ENCODE peak calls at places on chromosomes 16 and 17, in five cellular contexts. W, A, E, M and N are unnamed samples.

GRCh38 chr17:39450051-39450450 is 1.0 kb downstream of the MED1 start:
- DNase-seq in W (no peak), A (peak; percentile 80), E (no peak), M (peak; percentile 65), N (no peak)

GRCh38 chr16:8627456-8627855 is 6.0 kb downstream of the METTL22 start:
- DNase-seq in W (no peak), A (no peak), E (no peak), M (no peak), N (no peak)

GRCh38 chr17:47785538-47786123 is 36.0 kb downstream of the OSBPL7 start:
- DNase-seq in W (no peak), A (no peak), E (no peak), M (peak; percentile 41), N (peak; percentile 64)

GRCh38 chr17:34389343-34389742 is 26.3 kb upstream of the CCL1 start:
- DNase-seq in W (no peak), A (no peak), E (no peak), M (no peak), N (peak; percentile 34)

GRCh38 chr16:11497329-11497805 is 89.4 kb downstream of the LITAF start:
- DNase-seq in W (peak; percentile 96), A (peak; percentile 95), E (peak; percentile 88), M (peak; percentile 96), N (peak; percentile 92)

GRCh38 chr16:58048494-58048893 is 22.9 kb downstream of the MMP15 start:
- DNase-seq in W (no peak), A (no peak), E (no peak), M (no peak), N (no peak)

GRCh38 chr17:72004476-72005331 is 116.1 kb upstream of the SOX9 start:
- DNase-seq in W (no peak), A (no peak), E (no peak), M (no peak), N (no peak)

GRCh38 chr16:90019543-90020259 is 445 bp upstream of the DBNDD1 start:
- DNase-seq in W (no peak), A (no peak), E (peak; percentile 58), M (peak; percentile 85), N (no peak)

GRCh38 chr17:55609737-55610201 is 98.5 kb upstream of the SMIM36 start:
- DNase-seq in W (peak; percentile 33), A (no peak), E (no peak), M (no peak), N (no peak)

GRCh38 chr16:3198334-3199072 is 10.5 kb downstream of the OR1F1 start:
- DNase-seq in W (no peak), A (no peak), E (no peak), M (no peak), N (no peak)

GRCh38 chr16:48611329-48612137 is 1.6 kb upstream of the N4BP1 start:
- DNase-seq in W (no peak), A (peak; percentile 85), E (no peak), M (peak; percentile 42), N (peak; percentile 64)

GRCh38 chr17:181213-182163 is at the start of gene DOC2B:
- DNase-seq in W (no peak), A (no peak), E (peak; percentile 80), M (peak; percentile 28), N (no peak)

GRCh38 chr17:38428150-38428642 is at the start of gene ARHGAP23:
- DNase-seq in W (peak; percentile 57), A (no peak), E (peak; percentile 60), M (peak; percentile 78), N (no peak)

GRCh38 chr17:74241434-74241833 is 28.1 kb downstream of the TTYH2 start:
- DNase-seq in W (peak; percentile 33), A (no peak), E (no peak), M (no peak), N (no peak)

GRCh38 chr17:72358465-72358864 is 237.6 kb downstream of the SOX9 start:
- DNase-seq in W (no peak), A (no peak), E (no peak), M (peak; percentile 22), N (no peak)

GRCh38 chr16:57504001-57504400 is 17.7 kb upstream of the DOK4 start:
- DNase-seq in W (no peak), A (no peak), E (no peak), M (no peak), N (no peak)

GRCh38 chr16:89823087-89823823 is 5.0 kb upstream of the SPIRE2 start:
- DNase-seq in W (no peak), A (no peak), E (no peak), M (no peak), N (no peak)

GRCh38 chr17:60535382-60536279 is 9.6 kb upstream of the APPBP2 start:
- DNase-seq in W (no peak), A (no peak), E (no peak), M (no peak), N (no peak)

GRCh38 chr16:87328846-87329245 is 11.7 kb upstream of the C16orf95 start:
- DNase-seq in W (no peak), A (no peak), E (no peak), M (no peak), N (no peak)

GRCh38 chr17:41689497-41690299 is 1.0 kb downstream of the EIF1 start:
- DNase-seq in W (no peak), A (no peak), E (no peak), M (peak; percentile 78), N (no peak)

GRCh38 chr17:1422907-1423306 is 22.9 kb upstream of the YWHAE start:
- DNase-seq in W (peak; percentile 26), A (no peak), E (peak; percentile 71), M (peak; percentile 4), N (no peak)

GRCh38 chr17:915416-916201 is 64.0 kb downstream of the NXN start:
- DNase-seq in W (no peak), A (no peak), E (no peak), M (no peak), N (no peak)

GRCh38 chr17:48441231-48441711 is 11.3 kb upstream of the SKAP1 start:
- DNase-seq in W (no peak), A (no peak), E (no peak), M (no peak), N (no peak)

GRCh38 chr17:47864791-47865216 is 13.8 kb upstream of the SP6 start:
- DNase-seq in W (no peak), A (no peak), E (no peak), M (no peak), N (no peak)

GRCh38 chr17:27601069-27601974 is 29.7 kb upstream of the LGALS9 start:
- DNase-seq in W (peak; percentile 89), A (peak; percentile 96), E (peak; percentile 81), M (peak; percentile 78), N (peak; percentile 93)

DNA sequence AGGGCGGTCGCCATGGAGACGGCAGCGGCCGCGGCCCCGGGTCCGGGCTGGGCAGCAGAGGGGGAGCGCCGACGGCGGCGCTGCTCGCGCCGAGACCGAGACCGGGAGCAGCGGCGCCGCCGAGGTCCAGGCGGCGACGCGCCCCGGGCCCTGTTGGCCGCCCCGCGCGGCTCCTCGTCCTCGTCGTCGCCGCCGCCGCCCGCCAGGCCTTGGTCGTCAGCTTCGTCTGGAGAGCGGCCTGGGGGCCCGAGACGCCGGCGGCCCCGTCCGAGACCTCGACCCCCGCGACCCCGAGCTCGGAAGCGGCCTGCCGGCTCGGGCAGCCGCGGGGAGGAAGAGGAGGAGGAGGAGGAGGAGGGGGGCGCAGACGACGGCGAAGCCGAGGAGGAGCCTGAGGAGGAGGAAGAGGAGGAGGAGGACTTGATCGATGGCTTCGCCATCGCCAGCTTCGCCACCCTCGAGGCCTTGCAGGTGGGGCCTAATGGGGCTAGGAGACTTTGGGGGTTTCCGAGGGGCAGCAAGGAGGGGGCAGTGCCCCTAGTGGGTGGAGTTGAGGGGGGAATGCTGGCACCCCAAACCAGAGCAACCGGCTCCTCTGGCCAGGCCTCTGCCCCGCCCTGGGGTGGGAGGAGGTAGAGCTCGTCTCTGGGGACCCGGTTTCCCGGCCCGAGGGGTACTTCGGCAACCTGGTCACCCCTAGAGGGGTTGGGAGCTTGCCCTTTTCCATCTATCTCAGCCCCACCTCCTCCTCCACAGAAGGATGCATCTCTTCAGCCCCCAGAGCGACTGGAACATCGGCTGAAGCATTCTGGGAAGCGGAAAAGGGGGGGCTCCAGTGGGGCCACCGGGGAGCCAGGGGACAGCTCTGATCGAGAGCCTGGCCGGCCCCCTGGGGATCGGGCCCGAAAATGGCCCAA is 1.5 kb downstream of the FBRS start:
- DNase-seq in W (no peak), A (no peak), E (no peak), M (peak; percentile 67), N (no peak)
- TF ChIP-seq CTCF in W (no peak), A (no peak), E (peak; percentile 7), M (peak; percentile 11), N (no peak)

DNA sequence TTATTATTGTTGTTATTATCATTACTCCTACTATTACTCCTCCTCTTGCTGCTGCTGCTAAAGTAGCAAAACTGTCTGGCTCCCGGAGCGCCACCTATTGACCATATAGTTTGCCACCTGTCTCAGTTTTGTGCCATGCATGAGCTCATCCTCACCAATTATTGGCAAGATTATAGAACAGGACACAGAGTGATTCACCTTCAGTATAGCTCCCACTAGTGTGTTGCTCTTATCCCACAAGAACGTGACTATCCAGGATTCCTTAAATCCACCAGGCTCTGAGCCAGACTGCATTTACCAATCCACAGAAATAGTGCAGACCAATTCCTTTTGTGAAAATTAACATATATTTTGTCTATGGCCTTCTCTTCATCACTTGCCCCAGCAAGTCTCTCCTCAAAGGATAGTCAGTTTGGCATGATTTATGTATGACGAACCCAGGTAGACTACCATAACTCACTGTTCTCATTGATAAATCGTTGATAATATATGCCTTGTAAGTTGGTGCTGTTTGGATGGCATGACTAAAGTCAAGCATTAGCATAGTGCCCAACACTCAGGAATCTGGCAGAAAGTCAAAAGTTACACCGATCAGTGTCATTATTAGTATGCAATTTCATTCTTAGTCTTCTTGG is 405.5 kb upstream of the HSBP1 start:
- DNase-seq in W (no peak), A (no peak), E (no peak), M (no peak), N (no peak)
- TF ChIP-seq CTCF in W (no peak), A (no peak), E (no peak), M (no peak), N (no peak)

GRCh38 chr16:81615833-81616232 is 163.3 kb upstream of the PLCG2 start:
- DNase-seq in W (no peak), A (no peak), E (no peak), M (no peak), N (no peak)
- TF ChIP-seq CTCF in W (no peak), A (no peak), E (no peak), M (no peak), N (no peak)

GRCh38 chr17:45236002-45236606 is 14.4 kb downstream of the FMNL1 start:
- DNase-seq in W (no peak), A (no peak), E (no peak), M (no peak), N (no peak)

GRCh38 chr17:45237686-45238085 is 16.0 kb downstream of the FMNL1 start:
- DNase-seq in W (no peak), A (no peak), E (no peak), M (no peak), N (no peak)

GRCh38 chr17:45233423-45233924 is 11.8 kb downstream of the FMNL1 start:
- DNase-seq in W (no peak), A (no peak), E (no peak), M (no peak), N (no peak)

GRCh38 chr17:45234641-45235040 is 13.0 kb downstream of the FMNL1 start:
- DNase-seq in W (no peak), A (no peak), E (no peak), M (peak; percentile 73), N (no peak)

GRCh38 chr17:45235071-45236001 is 13.7 kb downstream of the FMNL1 start:
- DNase-seq in W (peak; percentile 76), A (peak; percentile 94), E (peak; percentile 93), M (peak; percentile 86), N (peak; percentile 85)
- TF ChIP-seq CTCF in W (peak; percentile 64), A (no peak), E (peak; percentile 95), M (peak; percentile 92), N (peak; percentile 85)

GRCh38 chr16:69318177-69318910 is 7.2 kb downstream of the VPS4A start:
- DNase-seq in W (no peak), A (peak; percentile 39), E (no peak), M (no peak), N (no peak)
- TF ChIP-seq CTCF in W (no peak), A (no peak), E (no peak), M (no peak), N (no peak)